ENCODE peak calls at places on chromosomes 1 and 21, in nine cellular contexts. One of them, this sample, is unnamed.

GRCh38 chr1:12618661-12619395 is 818 bp upstream of the DHRS3 start:
- DNase-seq in COR-L47: no peak
- DNase-seq in GM12892: no peak
- DNase-seq in stimulated activated CD4-positive, alpha-beta T cell treated with anti-CD3 and anti-CD28 coated beads, Interleukin-15, amount 100 ng/mL, for 48 hours: peak
- DNase-seq in CD8-positive, alpha-beta T cell: peak
- DNase-seq in activated gamma-delta T cell: peak
- DNase-seq in cerebellar cortex: peak
- DNase-seq in mesenchymal stem cell: peak
- DNase-seq in upper lobe of left lung: peak
- DNase-seq in this sample: peak

GRCh38 chr1:36155560-36156328 is at the start of gene MAP7D1:
- DNase-seq in COR-L47: peak
- DNase-seq in GM12892: peak
- DNase-seq in stimulated activated CD4-positive, alpha-beta T cell treated with anti-CD3 and anti-CD28 coated beads, Interleukin-15, amount 100 ng/mL, for 48 hours: peak
- DNase-seq in CD8-positive, alpha-beta T cell: peak
- DNase-seq in activated gamma-delta T cell: peak
- DNase-seq in cerebellar cortex: peak
- DNase-seq in mesenchymal stem cell: peak
- DNase-seq in upper lobe of left lung: peak
- DNase-seq in this sample: peak

GRCh38 chr21:38120984-38121855 is 135.6 kb upstream of the KCNJ15 start:
- DNase-seq in COR-L47: no peak
- DNase-seq in GM12892: no peak
- DNase-seq in stimulated activated CD4-positive, alpha-beta T cell treated with anti-CD3 and anti-CD28 coated beads, Interleukin-15, amount 100 ng/mL, for 48 hours: no peak
- DNase-seq in CD8-positive, alpha-beta T cell: no peak
- DNase-seq in activated gamma-delta T cell: no peak
- DNase-seq in cerebellar cortex: no peak
- DNase-seq in mesenchymal stem cell: no peak
- DNase-seq in upper lobe of left lung: no peak
- DNase-seq in this sample: peak

GRCh38 chr1:111214884-111215283 is 12.6 kb upstream of the CHI3L2 start:
- DNase-seq in COR-L47: no peak
- DNase-seq in GM12892: no peak
- DNase-seq in stimulated activated CD4-positive, alpha-beta T cell treated with anti-CD3 and anti-CD28 coated beads, Interleukin-15, amount 100 ng/mL, for 48 hours: no peak
- DNase-seq in CD8-positive, alpha-beta T cell: peak
- DNase-seq in activated gamma-delta T cell: no peak
- DNase-seq in cerebellar cortex: no peak
- DNase-seq in mesenchymal stem cell: no peak
- DNase-seq in upper lobe of left lung: no peak
- DNase-seq in this sample: no peak

GRCh38 chr1:205496661-205497060 is 7.8 kb upstream of the CDK18 start:
- DNase-seq in COR-L47: no peak
- DNase-seq in GM12892: no peak
- DNase-seq in stimulated activated CD4-positive, alpha-beta T cell treated with anti-CD3 and anti-CD28 coated beads, Interleukin-15, amount 100 ng/mL, for 48 hours: no peak
- DNase-seq in CD8-positive, alpha-beta T cell: no peak
- DNase-seq in activated gamma-delta T cell: no peak
- DNase-seq in cerebellar cortex: no peak
- DNase-seq in mesenchymal stem cell: no peak
- DNase-seq in upper lobe of left lung: no peak
- DNase-seq in this sample: no peak

GRCh38 chr1:24199291-24199900 is 12.3 kb upstream of the IFNLR1 start:
- DNase-seq in COR-L47: peak
- DNase-seq in GM12892: peak
- DNase-seq in stimulated activated CD4-positive, alpha-beta T cell treated with anti-CD3 and anti-CD28 coated beads, Interleukin-15, amount 100 ng/mL, for 48 hours: peak
- DNase-seq in CD8-positive, alpha-beta T cell: peak
- DNase-seq in activated gamma-delta T cell: no peak
- DNase-seq in cerebellar cortex: peak
- DNase-seq in mesenchymal stem cell: peak
- DNase-seq in upper lobe of left lung: peak
- DNase-seq in this sample: peak

GRCh38 chr1:229506633-229507032 is 1.5 kb downstream of the NUP133 start:
- DNase-seq in COR-L47: no peak
- DNase-seq in GM12892: no peak
- DNase-seq in stimulated activated CD4-positive, alpha-beta T cell treated with anti-CD3 and anti-CD28 coated beads, Interleukin-15, amount 100 ng/mL, for 48 hours: no peak
- DNase-seq in CD8-positive, alpha-beta T cell: no peak
- DNase-seq in activated gamma-delta T cell: no peak
- DNase-seq in cerebellar cortex: no peak
- DNase-seq in mesenchymal stem cell: no peak
- DNase-seq in upper lobe of left lung: no peak
- DNase-seq in this sample: no peak

GRCh38 chr1:177937174-177937770 is 32.6 kb downstream of the SEC16B start:
- DNase-seq in COR-L47: no peak
- DNase-seq in GM12892: no peak
- DNase-seq in stimulated activated CD4-positive, alpha-beta T cell treated with anti-CD3 and anti-CD28 coated beads, Interleukin-15, amount 100 ng/mL, for 48 hours: no peak
- DNase-seq in CD8-positive, alpha-beta T cell: no peak
- DNase-seq in activated gamma-delta T cell: no peak
- DNase-seq in cerebellar cortex: no peak
- DNase-seq in mesenchymal stem cell: no peak
- DNase-seq in upper lobe of left lung: no peak
- DNase-seq in this sample: peak

GRCh38 chr1:43980255-43981134 is 1.5 kb downstream of the B4GALT2 start:
- DNase-seq in COR-L47: no peak
- DNase-seq in GM12892: no peak
- DNase-seq in stimulated activated CD4-positive, alpha-beta T cell treated with anti-CD3 and anti-CD28 coated beads, Interleukin-15, amount 100 ng/mL, for 48 hours: no peak
- DNase-seq in CD8-positive, alpha-beta T cell: no peak
- DNase-seq in activated gamma-delta T cell: no peak
- DNase-seq in cerebellar cortex: no peak
- DNase-seq in mesenchymal stem cell: peak
- DNase-seq in upper lobe of left lung: no peak
- DNase-seq in this sample: no peak

GRCh38 chr1:27934818-27935549 is at the start of gene SMPDL3B:
- DNase-seq in COR-L47: peak
- DNase-seq in GM12892: no peak
- DNase-seq in stimulated activated CD4-positive, alpha-beta T cell treated with anti-CD3 and anti-CD28 coated beads, Interleukin-15, amount 100 ng/mL, for 48 hours: no peak
- DNase-seq in CD8-positive, alpha-beta T cell: no peak
- DNase-seq in activated gamma-delta T cell: no peak
- DNase-seq in cerebellar cortex: peak
- DNase-seq in mesenchymal stem cell: peak
- DNase-seq in upper lobe of left lung: peak
- DNase-seq in this sample: no peak

GRCh38 chr1:61950418-61950817 is 208.1 kb downstream of the PATJ start:
- DNase-seq in COR-L47: no peak
- DNase-seq in GM12892: no peak
- DNase-seq in stimulated activated CD4-positive, alpha-beta T cell treated with anti-CD3 and anti-CD28 coated beads, Interleukin-15, amount 100 ng/mL, for 48 hours: no peak
- DNase-seq in CD8-positive, alpha-beta T cell: no peak
- DNase-seq in activated gamma-delta T cell: no peak
- DNase-seq in cerebellar cortex: peak
- DNase-seq in mesenchymal stem cell: no peak
- DNase-seq in upper lobe of left lung: no peak
- DNase-seq in this sample: no peak

GRCh38 chr1:171884475-171884874 is 43.2 kb downstream of the DNM3 start:
- DNase-seq in COR-L47: no peak
- DNase-seq in GM12892: no peak
- DNase-seq in stimulated activated CD4-positive, alpha-beta T cell treated with anti-CD3 and anti-CD28 coated beads, Interleukin-15, amount 100 ng/mL, for 48 hours: no peak
- DNase-seq in CD8-positive, alpha-beta T cell: no peak
- DNase-seq in activated gamma-delta T cell: no peak
- DNase-seq in cerebellar cortex: no peak
- DNase-seq in mesenchymal stem cell: no peak
- DNase-seq in upper lobe of left lung: no peak
- DNase-seq in this sample: no peak

GRCh38 chr1:207747627-207748492 is 4.0 kb upstream of the CD46 start:
- DNase-seq in COR-L47: no peak
- DNase-seq in GM12892: no peak
- DNase-seq in stimulated activated CD4-positive, alpha-beta T cell treated with anti-CD3 and anti-CD28 coated beads, Interleukin-15, amount 100 ng/mL, for 48 hours: no peak
- DNase-seq in CD8-positive, alpha-beta T cell: no peak
- DNase-seq in activated gamma-delta T cell: no peak
- DNase-seq in cerebellar cortex: no peak
- DNase-seq in mesenchymal stem cell: no peak
- DNase-seq in upper lobe of left lung: no peak
- DNase-seq in this sample: no peak

GRCh38 chr21:31236528-31236927 is 107.5 kb downstream of the TIAM1 start:
- DNase-seq in COR-L47: no peak
- DNase-seq in GM12892: no peak
- DNase-seq in stimulated activated CD4-positive, alpha-beta T cell treated with anti-CD3 and anti-CD28 coated beads, Interleukin-15, amount 100 ng/mL, for 48 hours: peak
- DNase-seq in CD8-positive, alpha-beta T cell: no peak
- DNase-seq in activated gamma-delta T cell: no peak
- DNase-seq in cerebellar cortex: no peak
- DNase-seq in mesenchymal stem cell: no peak
- DNase-seq in upper lobe of left lung: no peak
- DNase-seq in this sample: no peak

GRCh38 chr21:44079846-44080245 is 27.4 kb upstream of the PWP2 start:
- DNase-seq in COR-L47: no peak
- DNase-seq in GM12892: no peak
- DNase-seq in stimulated activated CD4-positive, alpha-beta T cell treated with anti-CD3 and anti-CD28 coated beads, Interleukin-15, amount 100 ng/mL, for 48 hours: no peak
- DNase-seq in CD8-positive, alpha-beta T cell: no peak
- DNase-seq in activated gamma-delta T cell: no peak
- DNase-seq in cerebellar cortex: no peak
- DNase-seq in mesenchymal stem cell: no peak
- DNase-seq in upper lobe of left lung: no peak
- DNase-seq in this sample: no peak

GRCh38 chr21:25750085-25750484 is 15.3 kb downstream of the GABPA start:
- DNase-seq in COR-L47: no peak
- DNase-seq in GM12892: no peak
- DNase-seq in stimulated activated CD4-positive, alpha-beta T cell treated with anti-CD3 and anti-CD28 coated beads, Interleukin-15, amount 100 ng/mL, for 48 hours: no peak
- DNase-seq in CD8-positive, alpha-beta T cell: no peak
- DNase-seq in activated gamma-delta T cell: no peak
- DNase-seq in cerebellar cortex: no peak
- DNase-seq in mesenchymal stem cell: no peak
- DNase-seq in upper lobe of left lung: no peak
- DNase-seq in this sample: no peak

GRCh38 chr1:165900576-165901380 is 73.4 kb downstream of the UCK2 start:
- DNase-seq in COR-L47: peak
- DNase-seq in GM12892: no peak
- DNase-seq in stimulated activated CD4-positive, alpha-beta T cell treated with anti-CD3 and anti-CD28 coated beads, Interleukin-15, amount 100 ng/mL, for 48 hours: no peak
- DNase-seq in CD8-positive, alpha-beta T cell: no peak
- DNase-seq in activated gamma-delta T cell: no peak
- DNase-seq in cerebellar cortex: peak
- DNase-seq in mesenchymal stem cell: peak
- DNase-seq in upper lobe of left lung: no peak
- DNase-seq in this sample: peak

GRCh38 chr1:38680801-38681510 is 178.6 kb downstream of the RRAGC start:
- DNase-seq in COR-L47: no peak
- DNase-seq in GM12892: no peak
- DNase-seq in stimulated activated CD4-positive, alpha-beta T cell treated with anti-CD3 and anti-CD28 coated beads, Interleukin-15, amount 100 ng/mL, for 48 hours: no peak
- DNase-seq in CD8-positive, alpha-beta T cell: no peak
- DNase-seq in activated gamma-delta T cell: no peak
- DNase-seq in cerebellar cortex: no peak
- DNase-seq in mesenchymal stem cell: peak
- DNase-seq in upper lobe of left lung: no peak
- DNase-seq in this sample: peak

GRCh38 chr1:23122023-23122738 is 46.5 kb downstream of the LUZP1 start:
- DNase-seq in COR-L47: no peak
- DNase-seq in GM12892: no peak
- DNase-seq in stimulated activated CD4-positive, alpha-beta T cell treated with anti-CD3 and anti-CD28 coated beads, Interleukin-15, amount 100 ng/mL, for 48 hours: no peak
- DNase-seq in CD8-positive, alpha-beta T cell: no peak
- DNase-seq in activated gamma-delta T cell: no peak
- DNase-seq in cerebellar cortex: peak
- DNase-seq in mesenchymal stem cell: peak
- DNase-seq in upper lobe of left lung: peak
- DNase-seq in this sample: peak

GRCh38 chr1:215407575-215407974 is 159.5 kb upstream of the KCTD3 start:
- DNase-seq in COR-L47: no peak
- DNase-seq in GM12892: no peak
- DNase-seq in stimulated activated CD4-positive, alpha-beta T cell treated with anti-CD3 and anti-CD28 coated beads, Interleukin-15, amount 100 ng/mL, for 48 hours: no peak
- DNase-seq in CD8-positive, alpha-beta T cell: no peak
- DNase-seq in activated gamma-delta T cell: no peak
- DNase-seq in cerebellar cortex: no peak
- DNase-seq in mesenchymal stem cell: peak
- DNase-seq in upper lobe of left lung: no peak
- DNase-seq in this sample: peak

GRCh38 chr1:16318544-16318943 is 33.7 kb downstream of the FBXO42 start:
- DNase-seq in COR-L47: no peak
- DNase-seq in GM12892: no peak
- DNase-seq in stimulated activated CD4-positive, alpha-beta T cell treated with anti-CD3 and anti-CD28 coated beads, Interleukin-15, amount 100 ng/mL, for 48 hours: no peak
- DNase-seq in CD8-positive, alpha-beta T cell: no peak
- DNase-seq in activated gamma-delta T cell: no peak
- DNase-seq in cerebellar cortex: no peak
- DNase-seq in mesenchymal stem cell: peak
- DNase-seq in upper lobe of left lung: peak
- DNase-seq in this sample: peak

GRCh38 chr1:228964178-228964819 is 229.0 kb downstream of the RHOU start:
- DNase-seq in COR-L47: no peak
- DNase-seq in GM12892: no peak
- DNase-seq in stimulated activated CD4-positive, alpha-beta T cell treated with anti-CD3 and anti-CD28 coated beads, Interleukin-15, amount 100 ng/mL, for 48 hours: no peak
- DNase-seq in CD8-positive, alpha-beta T cell: no peak
- DNase-seq in activated gamma-delta T cell: no peak
- DNase-seq in cerebellar cortex: no peak
- DNase-seq in mesenchymal stem cell: peak
- DNase-seq in upper lobe of left lung: no peak
- DNase-seq in this sample: peak

GRCh38 chr1:213327318-213327667 is 276.3 kb downstream of the RPS6KC1 start:
- DNase-seq in COR-L47: no peak
- DNase-seq in GM12892: no peak
- DNase-seq in stimulated activated CD4-positive, alpha-beta T cell treated with anti-CD3 and anti-CD28 coated beads, Interleukin-15, amount 100 ng/mL, for 48 hours: no peak
- DNase-seq in CD8-positive, alpha-beta T cell: no peak
- DNase-seq in activated gamma-delta T cell: no peak
- DNase-seq in cerebellar cortex: no peak
- DNase-seq in mesenchymal stem cell: peak
- DNase-seq in upper lobe of left lung: peak
- DNase-seq in this sample: peak

GRCh38 chr1:50659107-50659628 is 235.9 kb upstream of the DMRTA2 start:
- DNase-seq in COR-L47: no peak
- DNase-seq in GM12892: no peak
- DNase-seq in stimulated activated CD4-positive, alpha-beta T cell treated with anti-CD3 and anti-CD28 coated beads, Interleukin-15, amount 100 ng/mL, for 48 hours: no peak
- DNase-seq in CD8-positive, alpha-beta T cell: no peak
- DNase-seq in activated gamma-delta T cell: no peak
- DNase-seq in cerebellar cortex: no peak
- DNase-seq in mesenchymal stem cell: no peak
- DNase-seq in upper lobe of left lung: peak
- DNase-seq in this sample: no peak

GRCh38 chr1:163046071-163046470 is 23.1 kb upstream of the RGS4 start:
- DNase-seq in COR-L47: no peak
- DNase-seq in GM12892: no peak
- DNase-seq in stimulated activated CD4-positive, alpha-beta T cell treated with anti-CD3 and anti-CD28 coated beads, Interleukin-15, amount 100 ng/mL, for 48 hours: no peak
- DNase-seq in CD8-positive, alpha-beta T cell: no peak
- DNase-seq in activated gamma-delta T cell: no peak
- DNase-seq in cerebellar cortex: no peak
- DNase-seq in mesenchymal stem cell: peak
- DNase-seq in upper lobe of left lung: no peak
- DNase-seq in this sample: peak

GRCh38 chr1:164137273-164137947 is 421.6 kb upstream of the PBX1 start:
- DNase-seq in COR-L47: peak
- DNase-seq in GM12892: no peak
- DNase-seq in stimulated activated CD4-positive, alpha-beta T cell treated with anti-CD3 and anti-CD28 coated beads, Interleukin-15, amount 100 ng/mL, for 48 hours: no peak
- DNase-seq in CD8-positive, alpha-beta T cell: no peak
- DNase-seq in activated gamma-delta T cell: no peak
- DNase-seq in cerebellar cortex: no peak
- DNase-seq in mesenchymal stem cell: no peak
- DNase-seq in upper lobe of left lung: no peak
- DNase-seq in this sample: no peak

GRCh38 chr1:150530491-150531159 is 15.1 kb downstream of the FALEC start:
- DNase-seq in COR-L47: no peak
- DNase-seq in GM12892: no peak
- DNase-seq in stimulated activated CD4-positive, alpha-beta T cell treated with anti-CD3 and anti-CD28 coated beads, Interleukin-15, amount 100 ng/mL, for 48 hours: no peak
- DNase-seq in CD8-positive, alpha-beta T cell: no peak
- DNase-seq in activated gamma-delta T cell: no peak
- DNase-seq in cerebellar cortex: no peak
- DNase-seq in mesenchymal stem cell: no peak
- DNase-seq in upper lobe of left lung: no peak
- DNase-seq in this sample: no peak

GRCh38 chr1:22089787-22090186 is 37.3 kb downstream of the CDC42 start:
- DNase-seq in COR-L47: no peak
- DNase-seq in GM12892: no peak
- DNase-seq in stimulated activated CD4-positive, alpha-beta T cell treated with anti-CD3 and anti-CD28 coated beads, Interleukin-15, amount 100 ng/mL, for 48 hours: no peak
- DNase-seq in CD8-positive, alpha-beta T cell: no peak
- DNase-seq in activated gamma-delta T cell: no peak
- DNase-seq in cerebellar cortex: no peak
- DNase-seq in mesenchymal stem cell: no peak
- DNase-seq in upper lobe of left lung: no peak
- DNase-seq in this sample: no peak

GRCh38 chr21:40793057-40793456 is 53.9 kb downstream of the DSCAM start:
- DNase-seq in COR-L47: no peak
- DNase-seq in GM12892: no peak
- DNase-seq in stimulated activated CD4-positive, alpha-beta T cell treated with anti-CD3 and anti-CD28 coated beads, Interleukin-15, amount 100 ng/mL, for 48 hours: no peak
- DNase-seq in CD8-positive, alpha-beta T cell: no peak
- DNase-seq in activated gamma-delta T cell: no peak
- DNase-seq in cerebellar cortex: peak
- DNase-seq in mesenchymal stem cell: no peak
- DNase-seq in upper lobe of left lung: no peak
- DNase-seq in this sample: no peak

GRCh38 chr21:32392299-32392879 is 423 bp downstream of the URB1 start:
- DNase-seq in COR-L47: no peak
- DNase-seq in GM12892: no peak
- DNase-seq in stimulated activated CD4-positive, alpha-beta T cell treated with anti-CD3 and anti-CD28 coated beads, Interleukin-15, amount 100 ng/mL, for 48 hours: no peak
- DNase-seq in CD8-positive, alpha-beta T cell: no peak
- DNase-seq in activated gamma-delta T cell: no peak
- DNase-seq in cerebellar cortex: no peak
- DNase-seq in mesenchymal stem cell: peak
- DNase-seq in upper lobe of left lung: no peak
- DNase-seq in this sample: peak

GRCh38 chr21:34707876-34708325 is 39.1 kb downstream of the CLIC6 start:
- DNase-seq in COR-L47: peak
- DNase-seq in GM12892: peak
- DNase-seq in stimulated activated CD4-positive, alpha-beta T cell treated with anti-CD3 and anti-CD28 coated beads, Interleukin-15, amount 100 ng/mL, for 48 hours: peak
- DNase-seq in CD8-positive, alpha-beta T cell: peak
- DNase-seq in activated gamma-delta T cell: no peak
- DNase-seq in cerebellar cortex: no peak
- DNase-seq in mesenchymal stem cell: no peak
- DNase-seq in upper lobe of left lung: no peak
- DNase-seq in this sample: no peak